ENCODE peak calls at places on chromosome 4, in nine cellular contexts. Y, A, H, V, P, N, C, B and D are unnamed samples.

GRCh38 chr4:8297141-8297601 is 27.6 kb downstream of the HTRA3 start:
- DNase-seq in Y (no peak), A (no peak), H (no peak), V (no peak), P (no peak), N (no peak), C (no peak), B (peak; percentile 8), D (peak; percentile 39)

GRCh38 chr4:108166441-108167315 is 2.1 kb downstream of the LEF1 start:
- DNase-seq in Y (peak; percentile 85), A (peak; percentile 17), H (no peak), V (no peak), P (no peak), N (no peak), C (peak; percentile 85), B (no peak), D (no peak)

GRCh38 chr4:15557806-15558550 is 88.3 kb downstream of the CC2D2A start:
- DNase-seq in Y (no peak), A (no peak), H (no peak), V (no peak), P (no peak), N (no peak), C (no peak), B (no peak), D (no peak)

GRCh38 chr4:8051644-8052043 is 107.0 kb downstream of the ABLIM2 start:
- DNase-seq in Y (no peak), A (no peak), H (no peak), V (no peak), P (no peak), N (no peak), C (peak; percentile 54), B (no peak), D (no peak)

GRCh38 chr4:26484538-26484937 is 5.7 kb downstream of the CCKAR start:
- DNase-seq in Y (no peak), A (no peak), H (no peak), V (no peak), P (no peak), N (no peak), C (no peak), B (no peak), D (no peak)

GRCh38 chr4:154024097-154024496 is 235.2 kb upstream of the SFRP2 start:
- DNase-seq in Y (peak; percentile 13), A (no peak), H (no peak), V (no peak), P (no peak), N (no peak), C (peak; percentile 56), B (no peak), D (no peak)

GRCh38 chr4:38948551-38948950 is 80.9 kb downstream of the FAM114A1 start:
- DNase-seq in Y (no peak), A (no peak), H (no peak), V (peak; percentile 38), P (peak; percentile 8), N (peak; percentile 76), C (no peak), B (peak; percentile 59), D (no peak)

GRCh38 chr4:82515705-82516104 is 46.1 kb downstream of the TMEM150C start:
- DNase-seq in Y (no peak), A (peak; percentile 16), H (peak; percentile 28), V (peak; percentile 14), P (no peak), N (peak; percentile 21), C (no peak), B (peak; percentile 37), D (no peak)

GRCh38 chr4:67776746-67777145 is 22.6 kb upstream of the GNRHR start:
- DNase-seq in Y (no peak), A (no peak), H (no peak), V (no peak), P (no peak), N (no peak), C (peak; percentile 31), B (no peak), D (no peak)

GRCh38 chr4:128597515-128597914 is 212.0 kb upstream of the JADE1 start:
- DNase-seq in Y (no peak), A (no peak), H (no peak), V (no peak), P (no peak), N (no peak), C (no peak), B (no peak), D (no peak)

GRCh38 chr4:155005395-155006087 is 202.9 kb upstream of the NPY2R start:
- DNase-seq in Y (no peak), A (no peak), H (no peak), V (no peak), P (no peak), N (peak; percentile 7), C (no peak), B (no peak), D (no peak)

GRCh38 chr4:158176108-158176507 is 3.3 kb upstream of the GASK1B start:
- DNase-seq in Y (no peak), A (peak; percentile 45), H (no peak), V (no peak), P (no peak), N (peak; percentile 54), C (no peak), B (no peak), D (no peak)

GRCh38 chr4:162847945-162848549 is 318.6 kb downstream of the NAF1 start:
- DNase-seq in Y (no peak), A (no peak), H (no peak), V (no peak), P (no peak), N (no peak), C (no peak), B (no peak), D (no peak)

GRCh38 chr4:7367894-7368293 is 66.8 kb downstream of the PSAPL1 start:
- DNase-seq in Y (no peak), A (no peak), H (no peak), V (no peak), P (no peak), N (no peak), C (no peak), B (no peak), D (no peak)

GRCh38 chr4:99061048-99061447 is 27.5 kb downstream of the ADH5 start:
- DNase-seq in Y (no peak), A (no peak), H (no peak), V (no peak), P (no peak), N (no peak), C (no peak), B (no peak), D (no peak)

DNA sequence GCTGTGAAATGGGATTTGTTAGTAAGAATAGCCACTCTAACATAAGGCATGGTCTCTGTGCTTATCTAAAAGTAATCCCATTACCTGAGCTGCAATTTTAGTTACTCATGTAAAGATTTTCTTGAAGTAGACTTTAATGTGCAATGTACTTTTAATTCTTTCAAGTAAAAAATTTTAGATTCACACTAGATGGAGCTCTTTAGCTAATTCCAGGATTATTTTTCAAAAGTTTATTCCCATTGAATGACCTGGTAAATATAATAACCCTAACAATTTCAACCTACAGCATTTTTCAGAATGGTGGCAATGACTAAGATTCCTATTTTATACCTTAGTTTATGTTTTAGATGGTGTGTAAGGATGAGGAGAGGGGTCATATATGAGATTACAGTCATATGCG is 18.1 kb downstream of the USP38 start:
- DNase-seq in Y (no peak), A (no peak), H (no peak), V (no peak), P (no peak), N (no peak), C (no peak), B (no peak), D (no peak)
- TF ChIP-seq CTCF in Y (peak; percentile 28), A (no peak), H (peak; percentile 50), V (no peak), P (peak; percentile 34), N (peak; percentile 10), C (peak; percentile 29), B (no peak), D (peak; percentile 33)

DNA sequence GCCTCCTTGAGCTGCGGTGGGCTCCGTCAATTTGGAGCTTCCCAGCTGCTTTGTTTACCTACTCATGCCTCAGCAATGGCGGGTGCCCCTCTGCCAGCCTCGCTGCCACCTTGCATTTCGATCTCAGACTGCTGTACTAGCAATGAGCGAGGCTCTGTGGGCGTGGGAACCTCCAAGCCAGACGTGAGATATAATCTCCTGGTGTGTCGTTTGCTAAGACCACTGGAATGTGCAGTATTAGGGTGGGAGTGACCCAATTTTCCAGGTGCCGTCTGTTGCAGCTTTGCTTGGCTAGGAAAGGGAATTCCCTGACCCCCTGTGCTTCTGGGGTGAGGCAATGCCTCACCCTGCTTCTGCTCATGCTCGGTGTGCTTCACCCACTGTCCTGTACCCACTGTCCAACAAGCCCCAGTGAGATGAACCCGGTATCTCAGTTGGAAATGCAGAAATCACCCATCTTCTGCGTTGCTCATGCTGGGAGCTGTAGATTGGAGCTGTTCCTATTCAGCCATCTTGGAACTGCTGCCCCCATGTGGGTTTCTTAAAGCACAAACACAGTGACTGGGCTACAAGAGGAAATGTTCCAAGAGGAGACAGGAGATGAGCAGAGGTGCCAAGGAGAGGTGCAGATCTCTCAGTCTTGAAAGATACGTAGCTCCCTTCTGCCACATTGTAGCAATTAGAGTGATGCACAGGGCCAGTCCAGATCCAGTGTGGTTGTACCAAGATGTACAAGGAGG is 193.0 kb upstream of the IGFBP7 start:
- DNase-seq in Y (no peak), A (no peak), H (no peak), V (no peak), P (peak; percentile 5), N (no peak), C (no peak), B (no peak), D (no peak)
- TF ChIP-seq CTCF in Y (peak; percentile 32), A (no peak), H (peak; percentile 53), V (no peak), P (no peak), N (no peak), C (peak; percentile 33), B (no peak), D (no peak)

DNA sequence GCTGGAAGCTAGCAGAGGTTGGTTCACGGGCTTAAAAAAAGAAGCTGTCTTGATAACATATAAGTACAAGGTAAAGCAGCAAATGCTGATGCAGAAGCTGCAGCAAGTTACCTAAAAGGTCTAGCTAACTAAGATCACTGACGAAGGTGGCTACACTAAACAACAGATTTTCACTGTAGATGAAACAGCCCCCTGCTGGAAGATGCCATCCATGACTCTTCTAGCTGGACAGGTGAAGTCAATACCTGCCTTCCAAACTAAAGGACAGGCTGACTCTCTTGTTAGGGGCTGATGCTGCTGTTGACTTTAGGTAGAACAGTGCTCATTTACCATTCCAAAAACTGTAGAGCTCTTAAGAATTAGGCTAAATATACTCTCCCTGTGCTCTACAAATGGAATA is 99.5 kb downstream of the FBXW7 start:
- DNase-seq in Y (no peak), A (no peak), H (no peak), V (no peak), P (no peak), N (no peak), C (peak; percentile 47), B (no peak), D (no peak)
- TF ChIP-seq CTCF in Y (peak; percentile 22), A (no peak), H (no peak), V (no peak), P (no peak), N (no peak), C (peak; percentile 60), B (no peak), D (no peak)

GRCh38 chr4:164718817-164719216 is 35.1 kb upstream of the SMIM31 start:
- DNase-seq in Y (no peak), A (no peak), H (no peak), V (no peak), P (no peak), N (no peak), C (no peak), B (no peak), D (no peak)

DNA sequence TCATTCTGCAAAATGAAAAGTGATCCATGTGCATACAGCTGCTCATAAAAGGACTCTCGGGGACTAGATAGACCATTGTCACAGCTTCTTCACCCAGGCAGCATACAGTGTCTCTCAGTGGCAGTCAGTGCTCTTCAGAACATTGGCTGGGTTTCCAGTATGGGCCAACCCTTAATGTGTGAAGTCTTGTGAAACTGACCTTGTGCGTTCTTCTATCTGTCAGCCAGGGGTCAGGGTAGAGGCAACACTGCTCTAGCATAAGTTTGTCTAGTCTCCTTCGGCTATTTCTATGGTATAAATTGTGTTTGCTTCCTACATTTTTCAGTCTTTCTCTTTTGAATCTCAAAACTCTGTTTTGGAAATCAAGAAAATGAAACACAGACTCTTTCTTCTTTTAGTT is 37.0 kb upstream of the SMIM31 start:
- DNase-seq in Y (peak; percentile 18), A (no peak), H (no peak), V (no peak), P (peak; percentile 14), N (no peak), C (peak; percentile 39), B (no peak), D (no peak)
- TF ChIP-seq CTCF in Y (peak; percentile 29), A (no peak), H (peak; percentile 31), V (no peak), P (no peak), N (no peak), C (peak; percentile 68), B (no peak), D (no peak)